ENCODE peak calls at places on chromosomes 1 and 21, in eight cellular contexts. S, F, M, P, Q, D, J and Y are unnamed samples.

GRCh38 chr1:24536391-24536840 is 19.5 kb upstream of the NCMAP start:
- DNase-seq in S (no peak), F (no peak), M (no peak), P (peak), Q (no peak), D (no peak), J (peak), Y (no peak)

GRCh38 chr1:59178339-59178744 is 118.6 kb upstream of the FGGY start:
- DNase-seq in S (no peak), F (no peak), M (no peak), P (no peak), Q (no peak), D (peak), J (no peak), Y (peak)

GRCh38 chr1:206784471-206784903 is 12.2 kb upstream of the IL10 start:
- DNase-seq in S (no peak), F (no peak), M (no peak), P (peak), Q (peak), D (no peak), J (no peak), Y (no peak)

GRCh38 chr1:89528382-89528780 is 3.8 kb downstream of the LRRC8B start:
- DNase-seq in S (no peak), F (no peak), M (no peak), P (no peak), Q (no peak), D (no peak), J (no peak), Y (no peak)

GRCh38 chr1:5386371-5386770 is 605.9 kb downstream of the NPHP4 start:
- DNase-seq in S (no peak), F (no peak), M (no peak), P (no peak), Q (no peak), D (no peak), J (no peak), Y (no peak)

GRCh38 chr1:180571832-180572636 is 13.3 kb downstream of the OVAAL start:
- DNase-seq in S (no peak), F (no peak), M (no peak), P (no peak), Q (no peak), D (no peak), J (no peak), Y (no peak)

GRCh38 chr1:192730206-192730605 is 78.6 kb upstream of the RGS2 start:
- DNase-seq in S (no peak), F (no peak), M (no peak), P (no peak), Q (no peak), D (no peak), J (no peak), Y (no peak)

GRCh38 chr21:29258626-29259335 is 39.9 kb upstream of the BACH1 start:
- DNase-seq in S (no peak), F (no peak), M (no peak), P (no peak), Q (no peak), D (no peak), J (peak), Y (no peak)

GRCh38 chr1:219555031-219555667 is 57.8 kb downstream of the ZC3H11B start:
- DNase-seq in S (no peak), F (peak), M (no peak), P (no peak), Q (no peak), D (no peak), J (no peak), Y (no peak)

GRCh38 chr1:247409869-247410544 is 6.0 kb upstream of the NLRP3 start:
- DNase-seq in S (no peak), F (no peak), M (no peak), P (no peak), Q (no peak), D (no peak), J (no peak), Y (no peak)

GRCh38 chr1:207181838-207182237 is 77.8 kb downstream of the C4BPA start:
- DNase-seq in S (no peak), F (no peak), M (no peak), P (no peak), Q (no peak), D (no peak), J (no peak), Y (no peak)

GRCh38 chr1:26945728-26946127 is 14.5 kb downstream of the KDF1 start:
- DNase-seq in S (no peak), F (no peak), M (no peak), P (peak), Q (no peak), D (no peak), J (no peak), Y (no peak)

GRCh38 chr1:203475012-203475981 is at the start of gene PRELP:
- DNase-seq in S (peak), F (no peak), M (no peak), P (peak), Q (no peak), D (peak), J (no peak), Y (peak)

GRCh38 chr1:18764362-18764761 is 95.1 kb downstream of the TAS1R2 start:
- DNase-seq in S (no peak), F (no peak), M (no peak), P (no peak), Q (no peak), D (no peak), J (no peak), Y (no peak)

GRCh38 chr21:43921602-43921978 is 56.6 kb downstream of the AGPAT3 start:
- DNase-seq in S (no peak), F (no peak), M (no peak), P (no peak), Q (no peak), D (no peak), J (peak), Y (no peak)

GRCh38 chr21:32916522-32917099 is 109.1 kb upstream of the OLIG2 start:
- DNase-seq in S (peak), F (no peak), M (no peak), P (no peak), Q (no peak), D (no peak), J (peak), Y (no peak)

GRCh38 chr1:205545001-205545919 is 40.8 kb downstream of the CDK18 start:
- DNase-seq in S (no peak), F (no peak), M (no peak), P (peak), Q (peak), D (no peak), J (no peak), Y (no peak)

GRCh38 chr1:183544598-183545297 is 45.5 kb downstream of the NCF2 start:
- DNase-seq in S (no peak), F (no peak), M (no peak), P (no peak), Q (no peak), D (no peak), J (no peak), Y (no peak)

GRCh38 chr1:157948547-157949152 is 44.8 kb upstream of the KIRREL1 start:
- DNase-seq in S (no peak), F (no peak), M (no peak), P (peak), Q (no peak), D (no peak), J (peak), Y (peak)

GRCh38 chr1:217614319-217614718 is 16.6 kb downstream of the GPATCH2 start:
- DNase-seq in S (no peak), F (no peak), M (no peak), P (no peak), Q (no peak), D (no peak), J (no peak), Y (no peak)

GRCh38 chr1:12153181-12153785 is 13.5 kb upstream of the TNFRSF1B start:
- DNase-seq in S (no peak), F (no peak), M (no peak), P (peak), Q (no peak), D (no peak), J (no peak), Y (peak)

GRCh38 chr1:27430903-27431653 is 38.7 kb downstream of the GPR3 start:
- DNase-seq in S (no peak), F (no peak), M (no peak), P (no peak), Q (no peak), D (no peak), J (no peak), Y (no peak)

GRCh38 chr1:40699787-40700186 is 8.3 kb downstream of the NFYC start:
- DNase-seq in S (no peak), F (no peak), M (no peak), P (no peak), Q (no peak), D (no peak), J (no peak), Y (no peak)

GRCh38 chr1:173749137-173749536 is 34.4 kb downstream of the KLHL20 start:
- DNase-seq in S (no peak), F (no peak), M (no peak), P (no peak), Q (no peak), D (no peak), J (no peak), Y (no peak)

GRCh38 chr1:17852383-17852782 is 97.2 kb downstream of the ACTL8 start:
- DNase-seq in S (no peak), F (no peak), M (no peak), P (no peak), Q (no peak), D (no peak), J (no peak), Y (no peak)

GRCh38 chr1:12636098-12636950 is 7.6 kb upstream of the AADACL4 start:
- DNase-seq in S (no peak), F (no peak), M (no peak), P (no peak), Q (no peak), D (no peak), J (no peak), Y (no peak)

GRCh38 chr1:212966619-212967018 is 16.3 kb downstream of the VASH2 start:
- DNase-seq in S (no peak), F (no peak), M (no peak), P (no peak), Q (no peak), D (no peak), J (no peak), Y (no peak)

GRCh38 chr1:234408757-234409156 is 35.5 kb downstream of the COA6 start:
- DNase-seq in S (no peak), F (no peak), M (peak), P (no peak), Q (no peak), D (no peak), J (no peak), Y (no peak)

GRCh38 chr1:245094954-245095353 is 59.8 kb upstream of the KIF26B start:
- DNase-seq in S (no peak), F (no peak), M (no peak), P (no peak), Q (no peak), D (no peak), J (peak), Y (no peak)

GRCh38 chr1:172322219-172323061 is 98.0 kb upstream of the C1orf105 start:
- DNase-seq in S (no peak), F (peak), M (no peak), P (no peak), Q (no peak), D (no peak), J (no peak), Y (no peak)

GRCh38 chr1:172320723-172321122 is 99.8 kb upstream of the C1orf105 start:
- DNase-seq in S (no peak), F (no peak), M (no peak), P (no peak), Q (no peak), D (no peak), J (no peak), Y (no peak)

GRCh38 chr1:172323666-172324065 is 96.8 kb upstream of the C1orf105 start:
- DNase-seq in S (no peak), F (no peak), M (no peak), P (no peak), Q (no peak), D (no peak), J (no peak), Y (no peak)

GRCh38 chr1:172325562-172325961 is 94.9 kb upstream of the C1orf105 start:
- DNase-seq in S (no peak), F (no peak), M (no peak), P (peak), Q (no peak), D (no peak), J (no peak), Y (no peak)

GRCh38 chr1:172321429-172321828 is 99.1 kb upstream of the C1orf105 start:
- DNase-seq in S (no peak), F (peak), M (no peak), P (no peak), Q (no peak), D (no peak), J (no peak), Y (no peak)
- TF ChIP-seq EP300 in S (no peak), F (no peak), M (no peak), P (no peak), Q (no peak), D (no peak), J (no peak), Y (no peak)

GRCh38 chr1:116346943-116347673 is 25.9 kb upstream of the ATP1A1 start:
- DNase-seq in S (no peak), F (no peak), M (no peak), P (no peak), Q (no peak), D (no peak), J (no peak), Y (no peak)
- H3K4me3 ChIP-seq in S (no peak), F (no peak), M (no peak), P (no peak), Q (no peak), D (no peak), J (no peak), Y (no peak)

GRCh38 chr1:119466419-119466818 is 40.6 kb upstream of the HSD3B1 start:
- DNase-seq in S (no peak), F (no peak), M (no peak), P (no peak), Q (no peak), D (no peak), J (no peak), Y (no peak)
- TF ChIP-seq EP300 in S (no peak), F (no peak), M (no peak), P (no peak), Q (no peak), D (no peak), J (no peak), Y (no peak)

GRCh38 chr1:215076312-215076711 is 6.2 kb upstream of the KCNK2 start:
- DNase-seq in S (no peak), F (no peak), M (no peak), P (no peak), Q (no peak), D (no peak), J (peak), Y (no peak)

GRCh38 chr1:215083408-215083961 is 948 bp downstream of the KCNK2 start:
- DNase-seq in S (no peak), F (no peak), M (no peak), P (no peak), Q (peak), D (peak), J (no peak), Y (peak)

GRCh38 chr1:215079456-215079855 is 3.1 kb upstream of the KCNK2 start:
- DNase-seq in S (no peak), F (no peak), M (no peak), P (no peak), Q (no peak), D (no peak), J (no peak), Y (no peak)

GRCh38 chr1:215082532-215083407 is at the start of gene KCNK2:
- DNase-seq in S (no peak), F (no peak), M (no peak), P (no peak), Q (peak), D (peak), J (no peak), Y (peak)

GRCh38 chr1:215081566-215082531 is 688 bp upstream of the KCNK2 start:
- DNase-seq in S (no peak), F (no peak), M (no peak), P (no peak), Q (no peak), D (no peak), J (no peak), Y (no peak)
- H3K4me3 ChIP-seq in S (no peak), F (peak), M (peak), P (peak), Q (peak), D (no peak), J (peak), Y (peak)

DNA sequence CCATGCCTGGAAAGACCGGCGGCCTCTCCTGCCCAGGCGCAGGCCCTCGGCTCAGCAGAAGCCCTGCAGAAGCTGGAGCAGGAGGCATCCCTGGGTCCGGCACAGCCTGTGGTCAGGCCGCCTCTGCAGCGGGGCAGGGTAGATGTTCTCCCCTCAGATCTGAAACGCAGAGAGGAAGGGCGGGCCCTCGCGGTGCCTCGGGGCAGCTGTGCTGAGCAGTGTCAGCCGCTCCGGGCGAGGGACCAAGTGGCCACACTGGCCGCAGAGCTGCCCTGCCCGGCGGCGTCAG is 175.3 kb upstream of the ARHGEF16 start:
- DNase-seq in S (no peak), F (no peak), M (no peak), P (no peak), Q (no peak), D (no peak), J (no peak), Y (no peak)
- TF ChIP-seq EP300 in S (no peak), F (no peak), M (no peak), P (no peak), Q (no peak), D (no peak), J (no peak), Y (no peak)

DNA sequence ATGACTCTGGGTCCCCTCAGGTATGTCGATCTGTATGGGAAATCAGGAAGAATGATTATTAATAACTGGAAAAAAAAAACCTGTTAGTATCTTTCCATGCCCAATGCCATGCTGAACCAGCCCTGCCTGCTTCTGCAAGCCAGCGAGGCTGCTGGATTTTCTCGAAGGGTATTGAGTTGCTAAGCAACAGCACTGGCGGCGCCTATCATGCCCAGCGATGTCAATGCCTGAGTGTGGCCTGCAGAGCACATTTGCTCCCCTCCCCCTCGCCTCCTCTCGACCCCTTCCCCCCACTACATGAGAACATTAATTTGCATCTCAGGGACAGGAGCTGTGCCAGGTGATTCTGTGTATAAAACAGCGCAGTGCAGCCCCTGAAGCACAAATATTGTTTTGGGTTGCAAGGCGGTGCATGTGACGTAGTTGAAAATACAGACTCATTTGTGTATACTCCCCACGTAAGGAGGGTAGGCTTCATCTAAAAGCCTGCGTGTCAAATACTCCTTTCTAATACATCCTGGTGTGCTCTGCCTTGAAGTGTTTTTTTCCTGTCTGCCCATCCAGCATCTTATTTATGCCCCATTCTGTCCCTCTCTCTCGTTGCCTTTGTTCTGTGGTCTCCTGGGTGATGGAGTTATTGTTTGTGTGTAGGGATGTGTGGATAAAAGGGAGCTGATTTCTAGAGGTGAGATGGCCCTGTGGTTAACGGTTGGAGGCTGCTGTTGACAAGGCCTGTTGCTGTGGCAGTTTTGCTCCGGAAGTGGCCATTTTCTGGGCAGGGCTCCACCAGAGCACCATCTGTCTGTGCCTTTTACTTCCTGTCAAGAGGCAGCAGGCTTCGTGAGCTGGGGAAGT is 32.7 kb upstream of the ATP5PO start:
- DNase-seq in S (peak), F (peak), M (no peak), P (peak), Q (no peak), D (no peak), J (no peak), Y (no peak)
- H3K4me3 ChIP-seq in S (no peak), F (peak), M (peak), P (peak), Q (peak), D (no peak), J (peak), Y (peak)

GRCh38 chr1:94245747-94246438 is 8.5 kb upstream of the ARHGAP29 start:
- DNase-seq in S (no peak), F (no peak), M (no peak), P (no peak), Q (no peak), D (no peak), J (no peak), Y (no peak)

GRCh38 chr1:94244816-94245215 is 7.4 kb upstream of the ARHGAP29 start:
- DNase-seq in S (no peak), F (no peak), M (no peak), P (no peak), Q (no peak), D (no peak), J (no peak), Y (no peak)

GRCh38 chr1:94246692-94247145 is 9.3 kb upstream of the ARHGAP29 start:
- DNase-seq in S (no peak), F (no peak), M (no peak), P (no peak), Q (no peak), D (no peak), J (no peak), Y (no peak)

GRCh38 chr1:94248956-94249688 is 11.7 kb upstream of the ARHGAP29 start:
- DNase-seq in S (no peak), F (no peak), M (no peak), P (no peak), Q (no peak), D (no peak), J (no peak), Y (no peak)

GRCh38 chr1:94247146-94248094 is 10.0 kb upstream of the ARHGAP29 start:
- DNase-seq in S (peak), F (peak), M (no peak), P (peak), Q (peak), D (peak), J (peak), Y (peak)
- TF ChIP-seq EP300 in S (no peak), F (no peak), M (no peak), P (no peak), Q (no peak), D (no peak), J (no peak), Y (no peak)

DNA sequence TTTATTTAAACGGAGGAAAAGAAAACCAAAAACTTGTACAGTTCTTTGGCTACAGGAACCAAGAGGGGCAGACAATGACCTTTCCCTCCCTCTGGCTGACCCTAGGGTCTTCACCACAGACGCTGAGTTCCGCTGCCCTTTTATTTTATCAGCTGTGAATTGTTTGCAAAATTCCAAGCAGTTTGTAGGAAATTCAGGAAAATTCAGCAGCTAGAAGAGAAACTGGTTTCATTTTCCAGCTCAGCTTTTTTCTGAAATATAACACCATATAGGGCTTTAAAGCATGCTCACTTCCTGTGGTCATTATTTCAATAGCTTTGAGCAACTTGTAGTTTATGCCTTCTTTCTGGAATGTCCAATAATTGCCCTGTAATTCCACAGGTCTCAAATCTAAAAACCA is 5.5 kb upstream of the PIK3R3 start:
- DNase-seq in S (no peak), F (no peak), M (no peak), P (no peak), Q (no peak), D (no peak), J (no peak), Y (no peak)
- H3K4me3 ChIP-seq in S (no peak), F (no peak), M (no peak), P (no peak), Q (no peak), D (no peak), J (peak), Y (no peak)